ENCODE peak calls at places on chromosomes 12 and 14, in nine cellular contexts. P is fibroblast of mammary gland; J is Ammon's horn; E is M059J; R is AG08395; K is EL; B is HEK293T; H is colonic mucosa; C is activated CD4-positive, alpha-beta T cell treated with anti-CD3 and anti-CD28 coated beads, Interleukin-2, amount 50 U/mL, for 48 hours. D is an unnamed sample.

GRCh38 chr12:6821271-6821673 is 349 bp upstream of the GPR162 start:
- DNase-seq in J (peak), B (peak), C (peak), K (peak), H (peak), R (peak), E (peak), P (peak), D (no peak)

GRCh38 chr12:127381043-127381668 is 885.8 kb upstream of the TMEM132C start:
- DNase-seq in K (peak), R (peak), P (peak), H (peak), J (peak), E (peak), B (peak), C (peak), D (no peak)

GRCh38 chr12:130571089-130571488 is 145.0 kb downstream of the RIMBP2 start:
- DNase-seq in K (no peak), P (no peak), E (no peak), R (no peak), J (no peak), C (no peak), B (no peak), H (no peak), D (no peak)

GRCh38 chr14:50808053-50808452 is 22.9 kb downstream of the NIN start:
- DNase-seq in C (no peak), R (no peak), B (no peak), E (no peak), P (no peak), J (no peak), H (no peak), K (no peak), D (no peak)

GRCh38 chr14:53751650-53752049 is 205.0 kb downstream of the BMP4 start:
- DNase-seq in J (no peak), E (peak), H (no peak), K (no peak), P (no peak), R (no peak), B (no peak), C (no peak), D (no peak)

GRCh38 chr12:122454739-122455138 is 32.3 kb upstream of the CLIP1 start:
- DNase-seq in K (no peak), B (no peak), H (no peak), R (no peak), E (no peak), C (no peak), J (no peak), P (no peak), D (no peak)

GRCh38 chr14:60085085-60085484 is 6.6 kb upstream of the PCNX4 start:
- DNase-seq in K (no peak), P (peak), C (no peak), J (no peak), H (no peak), R (no peak), E (no peak), B (no peak), D (no peak)

GRCh38 chr12:3527181-3527580 is 36.2 kb downstream of the PRMT8 start:
- DNase-seq in J (no peak), K (peak), P (peak), R (no peak), B (no peak), C (no peak), E (peak), H (no peak), D (no peak)

GRCh38 chr12:114741940-114742339 is 58.0 kb upstream of the TBX3 start:
- DNase-seq in C (no peak), R (no peak), J (no peak), B (no peak), H (no peak), K (no peak), E (peak), P (no peak), D (no peak)

GRCh38 chr14:97299661-97300060 is 502.5 kb downstream of the VRK1 start:
- DNase-seq in J (peak), C (peak), B (no peak), R (no peak), H (no peak), P (no peak), E (no peak), K (no peak), D (no peak)

GRCh38 chr14:35034440-35034833 is 11.6 kb upstream of the FAM177A1 start:
- DNase-seq in E (no peak), H (no peak), P (no peak), K (no peak), C (no peak), J (no peak), B (no peak), R (no peak), D (no peak)

GRCh38 chr14:33954016-33954598 is 3.2 kb upstream of the EGLN3 start:
- DNase-seq in C (no peak), B (no peak), P (no peak), K (no peak), H (no peak), R (no peak), J (no peak), E (no peak), D (no peak)

GRCh38 chr14:68193970-68194634 is 374.5 kb downstream of the RAD51B start:
- DNase-seq in C (no peak), E (no peak), R (no peak), P (no peak), H (no peak), B (no peak), K (no peak), J (no peak), D (no peak)

GRCh38 chr12:27552886-27553560 is 29.0 kb downstream of the PPFIBP1 start:
- DNase-seq in E (peak), R (no peak), H (no peak), B (no peak), C (no peak), P (no peak), K (peak), J (peak), D (no peak)